ENCODE peak calls at places on chromosomes 2 and 18, in five cellular contexts. B is CD8-positive, alpha-beta T cell; T is upper lobe of right lung; H is heart left ventricle; Y is hepatocyte. J is an unnamed sample. For H3K4me1, the result is how much of the 10 kb centered on the place peaks cover.

GRCh38 chr2:239109041-239109915 is 261.4 kb downstream of the TWIST2 start:
- DNase-seq in Y (peak), H (peak), B (no peak), T (peak), J (no peak)

GRCh38 chr2:9463698-9464034 is 10.7 kb upstream of the IAH1 start:
- DNase-seq in B (no peak), H (no peak), T (no peak), Y (no peak), J (no peak)

GRCh38 chr2:211611061-211611518 is 927.5 kb downstream of the ERBB4 start:
- DNase-seq in B (no peak), H (no peak), Y (no peak), T (no peak), J (no peak)

GRCh38 chr2:20625920-20626697 is 24.8 kb downstream of the HS1BP3 start:
- DNase-seq in T (peak), H (peak), B (no peak), Y (no peak), J (peak)

GRCh38 chr2:96927420-96928171 is 57.7 kb upstream of the SEMA4C start:
- DNase-seq in T (peak), Y (peak), H (peak), B (no peak), J (peak)

GRCh38 chr2:67130526-67131309 is 266.4 kb upstream of the ETAA1 start:
- DNase-seq in H (no peak), B (no peak), Y (no peak), T (no peak), J (no peak)

GRCh38 chr2:124046332-124046731 is 21.2 kb downstream of the CNTNAP5 start:
- DNase-seq in B (no peak), Y (no peak), T (no peak), H (no peak), J (no peak)

GRCh38 chr2:174681099-174681982 is 82.9 kb downstream of the CHRNA1 start:
- DNase-seq in B (no peak), Y (peak), T (no peak), H (peak), J (peak)

GRCh38 chr2:124778076-124778475 is 753.0 kb downstream of the CNTNAP5 start:
- DNase-seq in B (no peak), Y (no peak), H (no peak), T (no peak), J (no peak)

GRCh38 chr2:58376592-58376991 is 135.5 kb upstream of the FANCL start:
- DNase-seq in B (no peak), H (no peak), Y (no peak), T (no peak), J (no peak)

GRCh38 chr18:75135158-75135725 is 73.7 kb downstream of the PTGR3 start:
- DNase-seq in T (no peak), H (no peak), B (no peak), Y (no peak), J (no peak)

GRCh38 chr2:223633656-223634055 is 31.5 kb upstream of the SCG2 start:
- DNase-seq in H (no peak), Y (no peak), T (no peak), B (no peak), J (no peak)

DNA sequence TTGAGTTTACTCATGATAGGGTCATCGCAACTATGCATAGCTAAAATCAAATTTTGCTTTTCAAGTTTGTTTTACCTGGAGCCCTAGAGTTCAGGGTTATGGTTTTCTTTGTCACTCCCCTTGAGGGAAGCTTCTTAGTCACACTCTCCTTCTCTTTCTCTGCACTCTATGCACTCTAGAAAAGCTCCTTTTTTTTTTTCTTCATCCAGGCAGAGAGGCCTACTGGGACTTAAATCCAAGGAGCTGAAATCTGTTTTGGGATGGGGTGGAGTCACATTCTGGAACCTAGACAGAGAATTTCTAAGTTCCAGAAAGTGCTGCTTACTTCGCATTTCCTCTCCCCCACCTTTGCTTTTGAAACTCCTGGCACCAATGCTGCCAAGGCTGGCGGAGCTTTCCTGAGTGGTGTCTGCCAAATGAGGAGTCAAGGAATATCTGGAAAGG is 19.1 kb upstream of the IL18R1 start:
- DNase-seq in H (no peak), Y (no peak), B (no peak), T (no peak), J (peak)
- H3K4me3 ChIP-seq in H (no peak), Y (no peak), B (no peak), T (no peak), J (no peak)

DNA sequence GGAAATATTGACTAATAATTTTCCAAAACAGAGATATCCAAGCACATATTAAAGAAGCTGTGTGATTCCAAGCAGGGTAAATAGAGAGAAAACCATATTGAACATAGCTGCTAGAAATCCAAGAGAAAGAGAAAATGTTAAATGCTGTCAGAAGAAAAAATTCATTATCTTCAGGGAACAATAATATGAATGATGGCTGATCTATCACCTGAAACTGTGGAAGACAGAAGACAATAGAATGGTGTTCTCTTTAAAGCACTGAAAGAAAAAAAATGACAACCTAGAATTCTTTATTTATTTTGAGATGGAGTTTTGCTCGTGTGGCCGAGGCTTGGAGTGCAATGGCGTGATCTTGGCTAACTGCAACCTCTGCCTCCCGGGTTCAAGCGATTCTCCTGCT is 17.3 kb downstream of the PPP1CB start:
- DNase-seq in Y (no peak), T (no peak), H (no peak), B (no peak), J (no peak)
- H3K4me1 ChIP-seq in Y (under half), T (under half), H (half or more), B (under half), J (under half)

GRCh38 chr18:6525593-6525992 is 110.9 kb upstream of the L3MBTL4 start:
- DNase-seq in B (no peak), Y (no peak), H (no peak), T (no peak), J (no peak)

GRCh38 chr18:6520901-6521300 is 106.2 kb upstream of the L3MBTL4 start:
- DNase-seq in T (no peak), B (no peak), H (no peak), Y (no peak), J (no peak)

GRCh38 chr18:6521804-6522418 is 107.2 kb upstream of the L3MBTL4 start:
- DNase-seq in T (no peak), Y (peak), H (no peak), B (no peak), J (no peak)
- TF ChIP-seq CTCF in T (peak), Y (peak), H (peak), B (no peak), J (peak)

GRCh38 chr2:176096986-176097819 is 2.4 kb upstream of the HOXD12 start:
- DNase-seq in T (peak), B (peak), Y (peak), H (peak), J (peak)

GRCh38 chr2:176097820-176098365 is 1.7 kb upstream of the HOXD12 start:
- DNase-seq in B (no peak), T (no peak), H (no peak), Y (no peak), J (no peak)

GRCh38 chr2:176095421-176095820 is 2.9 kb downstream of the HOXD13 start:
- DNase-seq in H (no peak), Y (no peak), B (no peak), T (no peak), J (no peak)

GRCh38 chr2:176094307-176094706 is 1.8 kb downstream of the HOXD13 start:
- DNase-seq in Y (no peak), T (no peak), B (no peak), H (no peak), J (no peak)

DNA sequence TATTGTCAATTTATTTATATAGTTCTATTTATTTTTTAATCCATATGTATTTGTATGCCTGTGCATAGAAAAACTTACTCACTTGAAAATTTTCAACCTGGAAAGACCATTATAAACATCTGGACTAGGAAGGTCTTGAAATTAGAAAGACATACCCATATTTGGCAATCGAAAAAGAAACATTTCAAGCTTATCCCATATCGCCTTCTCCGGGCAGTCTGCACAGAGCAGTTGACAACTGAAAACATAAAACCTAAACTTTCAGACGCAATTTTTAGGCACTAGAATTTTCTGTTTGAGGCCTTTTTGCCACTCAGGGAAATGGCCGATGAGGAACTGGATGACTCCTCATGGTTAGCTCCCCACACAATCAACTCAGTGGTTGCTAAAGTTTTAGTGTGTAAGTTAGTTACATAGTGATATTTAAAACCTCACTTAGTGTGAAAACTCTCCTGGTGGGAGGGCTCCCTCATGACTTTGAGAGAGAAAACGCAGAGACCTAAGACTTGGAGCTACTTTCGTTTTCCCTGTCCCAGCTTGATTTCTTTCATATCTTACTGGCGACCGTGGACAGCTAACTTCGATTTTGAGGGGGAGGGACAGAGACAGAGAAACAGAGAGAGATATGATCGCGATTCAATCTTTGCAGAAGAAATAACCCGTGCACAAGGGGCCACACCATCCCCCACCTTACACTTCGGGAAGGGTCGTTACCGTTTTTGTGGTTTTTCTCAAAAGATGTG is 3.2 kb upstream of the HOXD12 start:
- DNase-seq in Y (no peak), B (no peak), H (no peak), T (no peak), J (no peak)
- H3K4me3 ChIP-seq in Y (peak), B (peak), H (peak), T (peak), J (peak)

GRCh38 chr2:173001664-173002604 is 73.7 kb upstream of the MAP3K20 start:
- DNase-seq in H (no peak), B (no peak), Y (no peak), T (no peak), J (no peak)

GRCh38 chr2:173008786-173009185 is 66.9 kb upstream of the MAP3K20 start:
- DNase-seq in B (no peak), Y (no peak), T (no peak), H (no peak), J (no peak)

GRCh38 chr2:172999641-173000387 is 75.8 kb upstream of the MAP3K20 start:
- DNase-seq in T (no peak), Y (no peak), B (no peak), H (no peak), J (no peak)

GRCh38 chr2:172998547-172998946 is 77.1 kb upstream of the MAP3K20 start:
- DNase-seq in B (no peak), H (no peak), Y (no peak), T (no peak), J (no peak)

DNA sequence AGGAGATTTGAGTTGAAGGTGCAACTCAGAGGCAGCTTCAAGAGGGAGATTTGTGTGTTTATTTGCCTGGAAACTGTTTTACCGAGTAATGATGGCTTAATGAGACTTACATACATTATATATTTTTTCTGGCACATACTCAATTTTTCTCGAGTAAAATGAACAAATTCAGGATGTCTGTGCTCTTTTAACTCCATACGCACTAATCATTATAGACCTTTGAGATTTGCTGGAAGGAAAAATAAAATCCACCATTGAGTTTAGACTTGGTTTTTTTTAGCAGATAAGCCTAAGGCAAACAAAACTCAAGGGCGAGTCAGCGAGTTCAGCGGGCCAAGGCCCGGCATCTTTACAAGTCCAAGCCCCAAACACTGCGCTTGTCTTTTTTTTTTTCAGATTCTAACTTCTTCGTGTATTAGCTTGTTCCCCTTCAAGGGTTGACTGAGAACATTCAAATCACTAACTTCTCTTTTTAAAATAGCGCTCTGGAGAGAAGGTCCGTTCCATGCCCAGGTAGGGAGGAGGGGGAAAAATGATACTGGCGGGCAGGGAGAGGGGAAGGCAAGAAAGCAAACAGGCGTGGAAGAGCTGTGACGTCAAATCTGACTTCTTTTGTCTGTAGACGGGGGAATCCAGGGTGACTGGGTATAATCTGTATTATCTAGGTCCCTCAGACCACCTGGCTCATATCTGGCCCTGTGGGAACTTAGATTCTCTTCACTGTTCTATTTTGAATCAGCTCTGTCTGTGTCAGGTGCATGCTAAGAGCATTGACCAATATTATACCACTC is 72.7 kb upstream of the MAP3K20 start:
- DNase-seq in H (no peak), T (no peak), Y (peak), B (no peak), J (no peak)
- H3K4me1 ChIP-seq in H (under half), T (under half), Y (under half), B (under half), J (under half)

GRCh38 chr2:121043827-121044222 is 241.2 kb downstream of the TFCP2L1 start:
- DNase-seq in Y (no peak), H (no peak), B (no peak), T (no peak), J (no peak)

GRCh38 chr2:121043061-121043826 is 241.8 kb downstream of the TFCP2L1 start:
- DNase-seq in Y (no peak), B (no peak), H (no peak), T (no peak), J (no peak)

GRCh38 chr2:121045245-121045644 is 239.8 kb downstream of the TFCP2L1 start:
- DNase-seq in Y (no peak), B (no peak), H (no peak), T (no peak), J (no peak)

GRCh38 chr2:121046335-121046734 is 238.7 kb downstream of the TFCP2L1 start:
- DNase-seq in B (no peak), T (no peak), H (no peak), Y (no peak), J (no peak)

DNA sequence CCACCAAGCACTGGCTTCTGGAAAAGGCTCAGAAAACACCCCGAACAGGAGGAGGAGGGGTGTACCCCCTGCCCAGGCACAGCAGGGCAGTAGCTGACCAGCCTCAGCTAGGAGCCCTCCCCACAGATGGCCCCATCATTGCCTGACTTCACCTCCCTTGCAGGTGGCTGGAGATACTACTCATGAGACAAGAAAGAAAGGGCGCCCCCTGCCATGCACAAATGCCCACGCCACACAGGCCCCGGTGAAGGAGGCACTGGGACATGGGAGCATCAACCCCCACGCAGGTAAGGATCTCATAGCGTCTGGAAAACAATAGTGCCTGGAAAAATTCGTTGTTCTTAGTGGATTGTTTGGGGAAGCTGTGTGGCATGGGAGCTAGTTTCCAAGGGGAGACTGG is 240.6 kb downstream of the TFCP2L1 start:
- DNase-seq in Y (no peak), B (no peak), T (no peak), H (no peak), J (no peak)
- TF ChIP-seq CTCF in Y (no peak), B (no peak), T (no peak), H (no peak), J (no peak)